ENCODE peak calls at places on chromosomes 1 and 21, in six cellular contexts. One of them, this sample, is unnamed.

GRCh38 chr1:97820470-97821188 is 100.2 kb downstream of the DPYD start:
- DNase-seq in IMR-90: peak; percentile 58
- DNase-seq in iPS DF 6.9: peak; percentile 2
- DNase-seq in tibial artery: no peak
- DNase-seq in endodermal cell: no peak
- DNase-seq in psoas muscle: no peak
- DNase-seq in this sample: no peak

GRCh38 chr1:202152399-202152798 is 7.9 kb upstream of the ARL8A start:
- DNase-seq in IMR-90: no peak
- DNase-seq in iPS DF 6.9: no peak
- DNase-seq in tibial artery: no peak
- DNase-seq in endodermal cell: no peak
- DNase-seq in psoas muscle: no peak
- DNase-seq in this sample: no peak

GRCh38 chr1:181251001-181251712 is 162.7 kb downstream of the IER5 start:
- DNase-seq in IMR-90: peak; percentile 57
- DNase-seq in iPS DF 6.9: no peak
- DNase-seq in tibial artery: no peak
- DNase-seq in endodermal cell: no peak
- DNase-seq in psoas muscle: no peak
- DNase-seq in this sample: no peak

GRCh38 chr21:32307706-32308105 is 9.1 kb downstream of the MRAP start:
- DNase-seq in IMR-90: peak; percentile 55
- DNase-seq in iPS DF 6.9: no peak
- DNase-seq in tibial artery: no peak
- DNase-seq in endodermal cell: no peak
- DNase-seq in psoas muscle: no peak
- DNase-seq in this sample: no peak

GRCh38 chr1:235317179-235317578 is 10.8 kb downstream of the ARID4B start:
- DNase-seq in IMR-90: no peak
- DNase-seq in iPS DF 6.9: no peak
- DNase-seq in tibial artery: no peak
- DNase-seq in endodermal cell: no peak
- DNase-seq in psoas muscle: no peak
- DNase-seq in this sample: no peak

GRCh38 chr1:185680453-185680852 is 53.7 kb upstream of the HMCN1 start:
- DNase-seq in IMR-90: no peak
- DNase-seq in iPS DF 6.9: no peak
- DNase-seq in tibial artery: no peak
- DNase-seq in endodermal cell: no peak
- DNase-seq in psoas muscle: no peak
- DNase-seq in this sample: no peak

GRCh38 chr1:21331752-21332480 is 41.7 kb upstream of the ECE1 start:
- DNase-seq in IMR-90: no peak
- DNase-seq in iPS DF 6.9: no peak
- DNase-seq in tibial artery: no peak
- DNase-seq in endodermal cell: no peak
- DNase-seq in psoas muscle: no peak
- DNase-seq in this sample: no peak

GRCh38 chr1:227796359-227796915 is 19.0 kb upstream of the PRSS38 start:
- DNase-seq in IMR-90: no peak
- DNase-seq in iPS DF 6.9: no peak
- DNase-seq in tibial artery: no peak
- DNase-seq in endodermal cell: peak; percentile 22
- DNase-seq in psoas muscle: no peak
- DNase-seq in this sample: no peak

GRCh38 chr1:31694910-31695300 is 8.9 kb downstream of the COL16A1 start:
- DNase-seq in IMR-90: no peak
- DNase-seq in iPS DF 6.9: no peak
- DNase-seq in tibial artery: no peak
- DNase-seq in endodermal cell: no peak
- DNase-seq in psoas muscle: no peak
- DNase-seq in this sample: no peak

GRCh38 chr1:65310078-65310587 is 790 bp downstream of the DNAJC6 start:
- DNase-seq in IMR-90: no peak
- DNase-seq in iPS DF 6.9: peak; percentile 27
- DNase-seq in tibial artery: no peak
- DNase-seq in endodermal cell: no peak
- DNase-seq in psoas muscle: no peak
- DNase-seq in this sample: no peak

GRCh38 chr1:153613406-153613805 is 469 bp upstream of the S100A16 start:
- DNase-seq in IMR-90: no peak
- DNase-seq in iPS DF 6.9: no peak
- DNase-seq in tibial artery: no peak
- DNase-seq in endodermal cell: no peak
- DNase-seq in psoas muscle: no peak
- DNase-seq in this sample: no peak
- H3K4me3 ChIP-seq in IMR-90: no peak overlapping the region
- H3K4me3 ChIP-seq in iPS DF 6.9: no peak overlapping the region
- H3K4me3 ChIP-seq in tibial artery: peak overlapping the region; percentile 67
- H3K4me3 ChIP-seq in endodermal cell: peak overlapping the region; percentile 97
- H3K4me3 ChIP-seq in psoas muscle: peak overlapping the region; percentile 65
- H3K4me3 ChIP-seq in this sample: no peak overlapping the region

DNA sequence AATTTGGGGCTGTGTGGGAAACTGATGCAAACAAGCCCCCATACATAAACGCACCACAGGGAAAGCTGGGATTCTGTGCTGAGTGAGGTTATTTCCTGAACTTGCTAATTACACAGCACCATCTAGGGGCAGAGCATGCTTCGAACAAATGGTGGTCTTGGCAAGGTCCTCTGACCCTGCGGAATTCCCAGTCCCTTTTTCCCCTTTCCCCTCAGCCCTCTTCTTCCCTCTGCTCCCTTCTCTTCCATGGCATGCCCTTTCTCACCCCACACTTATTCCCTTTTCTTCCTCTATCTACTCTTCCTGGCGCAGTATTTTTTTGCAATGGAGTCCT is 134.5 kb upstream of the VANGL1 start:
- DNase-seq in IMR-90: peak; percentile 63
- DNase-seq in iPS DF 6.9: peak; percentile 31
- DNase-seq in tibial artery: no peak
- DNase-seq in endodermal cell: peak; percentile 78
- DNase-seq in psoas muscle: no peak
- DNase-seq in this sample: no peak
- H3K4me1 ChIP-seq in IMR-90: no peaks in the 10 kb centered on the region
- H3K4me1 ChIP-seq in iPS DF 6.9: no peaks in the 10 kb centered on the region
- H3K4me1 ChIP-seq in tibial artery: no peaks in the 10 kb centered on the region
- H3K4me1 ChIP-seq in endodermal cell: peaks cover 4% of the 10 kb centered on the region
- H3K4me1 ChIP-seq in psoas muscle: no peaks in the 10 kb centered on the region
- H3K4me1 ChIP-seq in this sample: no peaks in the 10 kb centered on the region

DNA sequence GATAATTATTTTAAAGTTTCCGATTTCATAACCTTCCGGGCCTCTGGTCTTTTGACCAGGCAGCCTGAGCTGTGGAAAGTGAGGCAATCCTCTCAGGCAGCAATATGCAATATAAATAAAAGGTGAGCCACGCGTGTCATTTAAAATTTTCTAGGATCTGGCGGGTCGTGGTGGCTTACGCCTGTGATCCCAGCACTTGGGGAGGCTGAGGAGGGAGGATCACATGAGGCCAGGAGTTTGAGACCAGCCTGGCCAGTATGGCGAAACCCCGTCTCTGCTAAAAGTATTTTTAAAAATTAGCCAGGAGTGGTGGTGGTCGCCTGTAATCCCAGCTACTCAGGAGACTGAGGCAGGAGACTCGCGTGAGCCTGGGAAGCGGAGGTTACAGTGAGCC is 546 bp upstream of the ZNF695 start:
- DNase-seq in IMR-90: no peak
- DNase-seq in iPS DF 6.9: no peak
- DNase-seq in tibial artery: no peak
- DNase-seq in endodermal cell: no peak
- DNase-seq in psoas muscle: no peak
- DNase-seq in this sample: no peak
- H3K4me3 ChIP-seq in IMR-90: no peak overlapping the region
- H3K4me3 ChIP-seq in iPS DF 6.9: no peak overlapping the region
- H3K4me3 ChIP-seq in tibial artery: no peak overlapping the region
- H3K4me3 ChIP-seq in endodermal cell: peak overlapping the region; percentile 88
- H3K4me3 ChIP-seq in psoas muscle: no peak overlapping the region
- H3K4me3 ChIP-seq in this sample: no peak overlapping the region

GRCh38 chr1:12151465-12151864 is 15.3 kb upstream of the TNFRSF1B start:
- DNase-seq in IMR-90: no peak
- DNase-seq in iPS DF 6.9: no peak
- DNase-seq in tibial artery: no peak
- DNase-seq in endodermal cell: no peak
- DNase-seq in psoas muscle: no peak
- DNase-seq in this sample: no peak

GRCh38 chr1:12150456-12151200 is 16.2 kb upstream of the TNFRSF1B start:
- DNase-seq in IMR-90: no peak
- DNase-seq in iPS DF 6.9: no peak
- DNase-seq in tibial artery: no peak
- DNase-seq in endodermal cell: no peak
- DNase-seq in psoas muscle: no peak
- DNase-seq in this sample: no peak

GRCh38 chr1:12149791-12150175 is 17.0 kb upstream of the TNFRSF1B start:
- DNase-seq in IMR-90: no peak
- DNase-seq in iPS DF 6.9: no peak
- DNase-seq in tibial artery: no peak
- DNase-seq in endodermal cell: no peak
- DNase-seq in psoas muscle: no peak
- DNase-seq in this sample: no peak

GRCh38 chr1:12153181-12153785 is 13.5 kb upstream of the TNFRSF1B start:
- DNase-seq in IMR-90: peak; percentile 88
- DNase-seq in iPS DF 6.9: no peak
- DNase-seq in tibial artery: peak; percentile 83
- DNase-seq in endodermal cell: no peak
- DNase-seq in psoas muscle: peak; percentile 68
- DNase-seq in this sample: peak; percentile 25

DNA sequence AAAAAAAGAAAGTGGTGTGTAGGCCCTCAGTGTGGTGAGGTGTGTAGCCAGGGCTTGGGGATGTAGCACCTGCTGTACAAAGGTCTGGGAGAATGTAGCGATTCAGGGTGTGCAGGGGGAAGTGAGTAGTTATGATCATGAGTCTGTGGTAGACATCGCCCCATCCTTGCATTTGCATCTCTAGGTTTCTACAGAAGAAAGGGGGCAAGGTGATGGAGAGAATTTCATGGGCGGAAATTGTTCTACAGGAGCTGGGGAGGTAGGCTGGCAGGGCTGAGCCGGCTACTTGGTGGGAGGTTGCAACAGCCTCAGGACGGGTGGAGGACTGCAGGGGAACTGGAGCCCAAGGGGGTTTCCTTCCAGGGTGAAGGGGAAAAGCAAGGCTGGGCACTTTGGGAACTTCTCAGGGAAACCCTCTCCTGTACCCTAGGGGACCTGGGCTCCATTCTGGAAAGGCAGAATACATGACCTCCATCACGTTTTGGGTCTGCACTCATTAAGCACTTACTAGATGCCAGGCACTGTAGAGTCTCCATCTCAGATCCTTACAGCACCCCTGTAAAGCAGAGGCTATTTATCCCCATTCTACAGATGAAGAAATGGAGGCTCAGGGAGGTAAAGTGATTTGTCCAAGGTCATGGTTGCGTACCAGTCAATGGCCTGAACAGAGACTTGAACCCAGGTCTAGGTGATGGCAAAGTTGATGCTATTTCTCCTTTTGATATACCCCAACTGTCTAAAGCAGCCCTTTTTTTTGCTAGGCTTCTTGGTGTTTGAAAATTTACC is 14.5 kb upstream of the TNFRSF1B start:
- DNase-seq in IMR-90: no peak
- DNase-seq in iPS DF 6.9: no peak
- DNase-seq in tibial artery: no peak
- DNase-seq in endodermal cell: no peak
- DNase-seq in psoas muscle: no peak
- DNase-seq in this sample: no peak
- H3K4me1 ChIP-seq in IMR-90: peaks cover 24% of the 10 kb centered on the region
- H3K4me1 ChIP-seq in iPS DF 6.9: no peaks in the 10 kb centered on the region
- H3K4me1 ChIP-seq in tibial artery: peaks cover 6% of the 10 kb centered on the region
- H3K4me1 ChIP-seq in endodermal cell: no peaks in the 10 kb centered on the region
- H3K4me1 ChIP-seq in psoas muscle: no peaks in the 10 kb centered on the region
- H3K4me1 ChIP-seq in this sample: peaks cover 70% of the 10 kb centered on the region